ENCODE peak calls at places on chromosome 19, in ten cellular contexts. One of them, this sample, is unnamed.

GRCh38 chr19:49677901-49678674 is 1.0 kb downstream of the PRMT1 start:
- DNase-seq in A549: peak; percentile 82
- DNase-seq in adrenal gland: peak; percentile 81
- DNase-seq in kidney glomerular epithelial cell: peak; percentile 46
- DNase-seq in astrocyte of the spinal cord: peak; percentile 50
- DNase-seq in SHP77: no peak
- DNase-seq in ecto neural progenitor cell: peak; percentile 95
- DNase-seq in stimulated activated CD8-positive, alpha-beta memory T cell treated with anti-CD3 and anti-CD28 coated beads, Interleukin-15, amount 100 ng/mL, for 4 hours: peak; percentile 68
- DNase-seq in mucosa of descending colon: peak; percentile 83
- DNase-seq in EL: peak; percentile 74
- DNase-seq in this sample: peak; percentile 70

GRCh38 chr19:13621413-13621812 is 115.1 kb upstream of the CACNA1A start:
- DNase-seq in EL: peak; percentile 99
- DNase-seq in kidney glomerular epithelial cell: peak; percentile 94
- DNase-seq in SHP77: no peak
- DNase-seq in adrenal gland: peak; percentile 44
- DNase-seq in ecto neural progenitor cell: no peak
- DNase-seq in astrocyte of the spinal cord: peak; percentile 95
- DNase-seq in stimulated activated CD8-positive, alpha-beta memory T cell treated with anti-CD3 and anti-CD28 coated beads, Interleukin-15, amount 100 ng/mL, for 4 hours: no peak
- DNase-seq in A549: peak; percentile 32
- DNase-seq in mucosa of descending colon: no peak
- DNase-seq in this sample: peak; percentile 73

GRCh38 chr19:58033741-58034475 is at the start of gene ZSCAN1:
- DNase-seq in ecto neural progenitor cell: peak; percentile 95
- DNase-seq in stimulated activated CD8-positive, alpha-beta memory T cell treated with anti-CD3 and anti-CD28 coated beads, Interleukin-15, amount 100 ng/mL, for 4 hours: no peak
- DNase-seq in mucosa of descending colon: peak; percentile 72
- DNase-seq in SHP77: no peak
- DNase-seq in astrocyte of the spinal cord: peak; percentile 81
- DNase-seq in A549: no peak
- DNase-seq in kidney glomerular epithelial cell: no peak
- DNase-seq in EL: peak; percentile 21
- DNase-seq in adrenal gland: peak; percentile 85
- DNase-seq in this sample: peak; percentile 80

GRCh38 chr19:1445932-1446712 is 3.8 kb upstream of the APC2 start:
- DNase-seq in ecto neural progenitor cell: peak; percentile 88
- DNase-seq in SHP77: no peak
- DNase-seq in EL: no peak
- DNase-seq in kidney glomerular epithelial cell: no peak
- DNase-seq in astrocyte of the spinal cord: no peak
- DNase-seq in adrenal gland: no peak
- DNase-seq in stimulated activated CD8-positive, alpha-beta memory T cell treated with anti-CD3 and anti-CD28 coated beads, Interleukin-15, amount 100 ng/mL, for 4 hours: no peak
- DNase-seq in A549: peak; percentile 52
- DNase-seq in mucosa of descending colon: no peak
- DNase-seq in this sample: no peak

GRCh38 chr19:6362351-6362801 is 1.0 kb downstream of the CLPP start:
- DNase-seq in mucosa of descending colon: no peak
- DNase-seq in EL: peak; percentile 48
- DNase-seq in ecto neural progenitor cell: no peak
- DNase-seq in kidney glomerular epithelial cell: no peak
- DNase-seq in adrenal gland: no peak
- DNase-seq in astrocyte of the spinal cord: no peak
- DNase-seq in stimulated activated CD8-positive, alpha-beta memory T cell treated with anti-CD3 and anti-CD28 coated beads, Interleukin-15, amount 100 ng/mL, for 4 hours: no peak
- DNase-seq in A549: no peak
- DNase-seq in SHP77: no peak
- DNase-seq in this sample: peak; percentile 22

GRCh38 chr19:49326165-49326704 is 1.2 kb upstream of the SLC6A16 start:
- DNase-seq in SHP77: no peak
- DNase-seq in adrenal gland: no peak
- DNase-seq in stimulated activated CD8-positive, alpha-beta memory T cell treated with anti-CD3 and anti-CD28 coated beads, Interleukin-15, amount 100 ng/mL, for 4 hours: no peak
- DNase-seq in ecto neural progenitor cell: no peak
- DNase-seq in astrocyte of the spinal cord: no peak
- DNase-seq in kidney glomerular epithelial cell: no peak
- DNase-seq in EL: no peak
- DNase-seq in A549: no peak
- DNase-seq in mucosa of descending colon: no peak
- DNase-seq in this sample: no peak

GRCh38 chr19:45179063-45179847 is 671 bp downstream of the BLOC1S3 start:
- DNase-seq in A549: no peak
- DNase-seq in kidney glomerular epithelial cell: no peak
- DNase-seq in adrenal gland: peak; percentile 60
- DNase-seq in EL: peak; percentile 38
- DNase-seq in mucosa of descending colon: peak; percentile 73
- DNase-seq in ecto neural progenitor cell: no peak
- DNase-seq in astrocyte of the spinal cord: no peak
- DNase-seq in stimulated activated CD8-positive, alpha-beta memory T cell treated with anti-CD3 and anti-CD28 coated beads, Interleukin-15, amount 100 ng/mL, for 4 hours: no peak
- DNase-seq in SHP77: no peak
- DNase-seq in this sample: no peak

GRCh38 chr19:56837892-56838679 is 2.4 kb downstream of the PEG3 start:
- DNase-seq in SHP77: no peak
- DNase-seq in A549: no peak
- DNase-seq in kidney glomerular epithelial cell: peak; percentile 65
- DNase-seq in stimulated activated CD8-positive, alpha-beta memory T cell treated with anti-CD3 and anti-CD28 coated beads, Interleukin-15, amount 100 ng/mL, for 4 hours: no peak
- DNase-seq in ecto neural progenitor cell: no peak
- DNase-seq in mucosa of descending colon: peak; percentile 61
- DNase-seq in astrocyte of the spinal cord: peak; percentile 4
- DNase-seq in adrenal gland: peak; percentile 70
- DNase-seq in EL: no peak
- DNase-seq in this sample: no peak

GRCh38 chr19:29098863-29099481 is 114.0 kb downstream of the UQCRFS1 start:
- DNase-seq in stimulated activated CD8-positive, alpha-beta memory T cell treated with anti-CD3 and anti-CD28 coated beads, Interleukin-15, amount 100 ng/mL, for 4 hours: no peak
- DNase-seq in adrenal gland: peak; percentile 84
- DNase-seq in A549: peak; percentile 69
- DNase-seq in ecto neural progenitor cell: no peak
- DNase-seq in astrocyte of the spinal cord: no peak
- DNase-seq in EL: peak; percentile 84
- DNase-seq in mucosa of descending colon: peak; percentile 72
- DNase-seq in SHP77: no peak
- DNase-seq in kidney glomerular epithelial cell: peak; percentile 100
- DNase-seq in this sample: peak; percentile 89

GRCh38 chr19:38263696-38264485 is 482 bp upstream of the SPINT2 start:
- DNase-seq in stimulated activated CD8-positive, alpha-beta memory T cell treated with anti-CD3 and anti-CD28 coated beads, Interleukin-15, amount 100 ng/mL, for 4 hours: peak; percentile 72
- DNase-seq in EL: peak; percentile 88
- DNase-seq in kidney glomerular epithelial cell: peak; percentile 84
- DNase-seq in astrocyte of the spinal cord: peak; percentile 41
- DNase-seq in A549: peak; percentile 87
- DNase-seq in SHP77: no peak
- DNase-seq in mucosa of descending colon: no peak
- DNase-seq in ecto neural progenitor cell: peak; percentile 87
- DNase-seq in adrenal gland: peak; percentile 74
- DNase-seq in this sample: peak; percentile 86

This sample was measured in hepatic stellate cell.